ENCODE peak calls at places on chromosome 9, in eight cellular contexts. W, A, H, F, D, Y, X and U are unnamed samples.
A peak's percentile ranks its signal among the peaks of the same experiment; 100 is the strongest.

GRCh38 chr9:16414451-16414850 is 456.0 kb downstream of the BNC2 start:
- DNase-seq in W (no peak), A (no peak), H (no peak), F (peak; percentile 81), D (no peak), Y (no peak), X (no peak), U (no peak)

GRCh38 chr9:31745468-31745867 is 639.0 kb upstream of the ACO1 start:
- DNase-seq in W (no peak), A (no peak), H (no peak), F (no peak), D (peak; percentile 46), Y (no peak), X (no peak), U (no peak)

GRCh38 chr9:129412814-129413536 is 207.9 kb downstream of the C9orf50 start:
- DNase-seq in W (peak; percentile 78), A (no peak), H (peak; percentile 57), F (peak; percentile 50), D (peak; percentile 81), Y (peak; percentile 78), X (no peak), U (peak; percentile 95)

GRCh38 chr9:123640792-123641222 is 284.8 kb downstream of the CRB2 start:
- DNase-seq in W (no peak), A (no peak), H (no peak), F (no peak), D (no peak), Y (no peak), X (no peak), U (no peak)

GRCh38 chr9:136438909-136439549 is 616 bp downstream of the INPP5E start:
- DNase-seq in W (peak; percentile 11), A (peak; percentile 74), H (peak; percentile 60), F (peak; percentile 16), D (peak; percentile 38), Y (peak; percentile 82), X (peak; percentile 61), U (peak; percentile 96)

GRCh38 chr9:37520641-37521040 is 34.9 kb downstream of the POLR1E start:
- DNase-seq in W (no peak), A (no peak), H (no peak), F (no peak), D (no peak), Y (peak; percentile 63), X (no peak), U (no peak)

GRCh38 chr9:37969130-37969529 is 65.2 kb upstream of the SLC25A51 start:
- DNase-seq in W (peak; percentile 62), A (no peak), H (no peak), F (no peak), D (peak; percentile 84), Y (no peak), X (no peak), U (no peak)

GRCh38 chr9:14823800-14824199 is 86.4 kb downstream of the FREM1 start:
- DNase-seq in W (no peak), A (no peak), H (no peak), F (no peak), D (no peak), Y (no peak), X (no peak), U (no peak)

GRCh38 chr9:127112683-127113539 is 9.5 kb downstream of the ANGPTL2 start:
- DNase-seq in W (no peak), A (no peak), H (no peak), F (peak; percentile 61), D (peak; percentile 41), Y (no peak), X (no peak), U (no peak)

GRCh38 chr9:115437418-115437817 is 319.5 kb upstream of the TNC start:
- DNase-seq in W (no peak), A (no peak), H (no peak), F (no peak), D (no peak), Y (peak; percentile 34), X (no peak), U (no peak)

GRCh38 chr9:126515001-126515872 is 98.5 kb upstream of the LMX1B start:
- DNase-seq in W (no peak), A (peak; percentile 46), H (no peak), F (no peak), D (no peak), Y (peak; percentile 43), X (no peak), U (peak; percentile 63)

GRCh38 chr9:70079364-70080103 is 35.9 kb downstream of the MAMDC2 start:
- DNase-seq in W (peak; percentile 53), A (no peak), H (no peak), F (peak; percentile 35), D (no peak), Y (no peak), X (no peak), U (no peak)

GRCh38 chr9:109401169-109401989 is 80.5 kb upstream of the EPB41L4B start:
- DNase-seq in W (peak; percentile 35), A (peak; percentile 87), H (peak; percentile 89), F (peak; percentile 80), D (peak; percentile 36), Y (peak; percentile 68), X (peak; percentile 24), U (no peak)

GRCh38 chr9:131394464-131395026 is 659 bp downstream of the PRRC2B start:
- DNase-seq in W (no peak), A (peak; percentile 59), H (peak; percentile 72), F (no peak), D (peak; percentile 53), Y (peak; percentile 79), X (peak; percentile 68), U (peak; percentile 91)

GRCh38 chr9:122463828-122464632 is 13.7 kb downstream of the OR1J1 start:
- DNase-seq in W (no peak), A (no peak), H (peak; percentile 29), F (peak; percentile 50), D (no peak), Y (peak; percentile 27), X (peak; percentile 47), U (no peak)

GRCh38 chr9:77820293-77820954 is 172.3 kb upstream of the GNA14 start:
- DNase-seq in W (peak; percentile 83), A (no peak), H (no peak), F (peak; percentile 70), D (peak; percentile 59), Y (no peak), X (no peak), U (peak; percentile 67)

GRCh38 chr9:100602302-100602930 is 24.5 kb downstream of the CAVIN4 start:
- DNase-seq in W (peak; percentile 54), A (no peak), H (peak; percentile 78), F (peak; percentile 65), D (peak; percentile 70), Y (peak; percentile 45), X (peak; percentile 44), U (no peak)

GRCh38 chr9:18910858-18911257 is 122.2 kb downstream of the SAXO1 start:
- DNase-seq in W (peak; percentile 53), A (no peak), H (no peak), F (no peak), D (no peak), Y (no peak), X (no peak), U (no peak)
- H2AFZ ChIP-seq in W (peak overlapping the region; percentile 53), A (peak overlapping the region; percentile 52), H (no peak overlapping the region), F (no peak overlapping the region), D (no peak overlapping the region), Y (no peak overlapping the region), X (no peak overlapping the region), U (no peak overlapping the region)

DNA sequence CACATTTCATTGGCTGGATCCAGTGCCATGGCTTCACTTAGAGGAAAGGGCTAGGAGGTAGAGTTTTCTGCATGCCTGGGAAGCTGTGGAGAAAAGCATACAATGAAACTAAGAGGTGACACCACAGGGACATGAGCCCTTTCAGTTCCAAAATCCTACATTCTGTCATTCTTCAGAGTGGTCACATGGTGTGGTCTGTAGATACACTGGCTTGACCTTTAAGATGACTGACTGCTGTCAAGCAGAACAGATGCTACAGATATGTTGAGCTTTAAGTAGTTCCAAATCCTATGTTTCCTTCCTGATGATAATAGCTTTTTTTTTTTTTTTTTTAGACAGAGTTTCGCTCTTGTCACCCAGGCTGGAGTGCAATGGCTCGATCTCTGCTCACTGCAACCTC is 26.2 kb downstream of the DMRT3 start:
- DNase-seq in W (no peak), A (no peak), H (no peak), F (no peak), D (no peak), Y (no peak), X (no peak), U (no peak)
- TF ChIP-seq CTCF in W (no peak), A (no peak), H (no peak), F (no peak), D (no peak), Y (no peak), X (no peak), U (no peak)

GRCh38 chr9:134353539-134353938 is 27.3 kb downstream of the RXRA start:
- DNase-seq in W (no peak), A (no peak), H (no peak), F (no peak), D (no peak), Y (no peak), X (no peak), U (no peak)
- H3K4me1 ChIP-seq in W (peaks cover 20% of the 10 kb centered on the region), A (no peaks in the 10 kb centered on the region), H (peaks cover 22% of the 10 kb centered on the region), F (peaks cover 28% of the 10 kb centered on the region), D (no peaks in the 10 kb centered on the region), Y (no peaks in the 10 kb centered on the region), X (no peaks in the 10 kb centered on the region), U (peaks cover 12% of the 10 kb centered on the region)

DNA sequence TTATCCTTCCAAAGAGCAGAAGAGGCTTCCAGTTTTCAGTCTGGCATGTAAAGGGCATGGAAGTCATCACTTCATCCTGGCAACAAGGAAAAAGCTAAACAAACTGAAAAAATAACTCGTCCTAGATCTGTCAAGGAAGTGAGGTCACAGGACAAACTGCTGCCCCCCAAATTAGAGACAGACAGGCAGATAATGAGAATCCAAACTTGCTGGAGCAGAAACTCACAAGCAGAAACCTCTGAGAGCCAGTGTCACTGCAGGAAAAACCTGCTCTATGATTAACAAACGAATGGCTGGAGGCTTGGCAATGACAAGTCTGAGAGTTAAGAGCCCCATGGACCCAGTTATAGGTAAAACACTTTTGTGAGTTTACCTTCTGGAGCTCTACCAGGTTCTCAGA is 18.9 kb upstream of the MLANA start:
- DNase-seq in W (no peak), A (no peak), H (no peak), F (no peak), D (peak; percentile 17), Y (no peak), X (no peak), U (peak; percentile 13)
- H2AFZ ChIP-seq in W (no peak overlapping the region), A (no peak overlapping the region), H (no peak overlapping the region), F (no peak overlapping the region), D (no peak overlapping the region), Y (peak overlapping the region; percentile 33), X (no peak overlapping the region), U (no peak overlapping the region)

GRCh38 chr9:90898229-90898628 is 96.6 kb downstream of the SYK start:
- DNase-seq in W (peak; percentile 27), A (no peak), H (no peak), F (peak; percentile 6), D (no peak), Y (no peak), X (no peak), U (no peak)
- TF ChIP-seq CTCF in W (peak; percentile 34), A (peak; percentile 41), H (peak; percentile 41), F (peak; percentile 31), D (no peak), Y (peak; percentile 27), X (peak; percentile 61), U (peak; percentile 50)

DNA sequence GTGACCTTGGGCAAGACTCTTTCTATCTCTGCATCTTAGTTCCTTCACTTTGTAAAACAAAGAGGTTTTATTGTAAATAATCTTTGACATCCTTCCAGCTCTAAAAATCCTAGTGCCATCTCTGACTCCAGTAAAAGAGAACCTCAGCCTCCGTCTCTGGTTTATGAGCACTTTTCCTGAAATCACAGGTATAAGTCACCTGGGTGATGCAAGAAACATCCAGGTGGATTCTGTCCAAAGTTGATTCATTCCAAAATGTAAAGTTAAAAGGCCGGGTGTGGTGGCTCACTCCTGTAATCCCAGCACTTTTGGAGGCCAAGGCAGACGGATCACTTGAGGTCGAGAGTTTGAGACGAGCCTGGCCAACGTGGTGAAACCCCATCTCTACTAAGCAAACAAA is 21.1 kb upstream of the UBAP2 start:
- DNase-seq in W (no peak), A (no peak), H (no peak), F (peak; percentile 78), D (no peak), Y (no peak), X (no peak), U (no peak)
- H3K4me1 ChIP-seq in W (peaks cover 14% of the 10 kb centered on the region), A (no peaks in the 10 kb centered on the region), H (no peaks in the 10 kb centered on the region), F (peaks cover 26% of the 10 kb centered on the region), D (no peaks in the 10 kb centered on the region), Y (no peaks in the 10 kb centered on the region), X (peaks cover 3% of the 10 kb centered on the region), U (peaks cover 13% of the 10 kb centered on the region)